ENCODE peak calls at places on chromosomes 7 and 10, in seven cellular contexts. Q, Z, X, T, D, G and L are unnamed samples.

GRCh38 chr7:4631021-4631663 is 51.0 kb upstream of the FOXK1 start:
- DNase-seq in Q (no peak), Z (no peak), X (no peak), T (no peak), D (no peak), G (no peak), L (no peak)

GRCh38 chr7:135729230-135729629 is 1.2 kb upstream of the SLC13A4 start:
- DNase-seq in Q (no peak), Z (no peak), X (no peak), T (no peak), D (no peak), G (no peak), L (no peak)

GRCh38 chr7:121304259-121304658 is 24.5 kb upstream of the WNT16 start:
- DNase-seq in Q (no peak), Z (no peak), X (peak), T (no peak), D (no peak), G (no peak), L (no peak)

GRCh38 chr10:71015674-71016073 is 127.3 kb upstream of the PCBD1 start:
- DNase-seq in Q (no peak), Z (no peak), X (no peak), T (no peak), D (no peak), G (no peak), L (peak)

GRCh38 chr7:85479918-85480658 is 293.2 kb upstream of the SEMA3D start:
- DNase-seq in Q (peak), Z (no peak), X (peak), T (no peak), D (no peak), G (no peak), L (no peak)

GRCh38 chr7:151249732-151250072 is 1.2 kb upstream of the SMARCD3 start:
- DNase-seq in Q (peak), Z (peak), X (peak), T (peak), D (no peak), G (peak), L (no peak)

GRCh38 chr7:41628926-41629325 is 74.0 kb downstream of the INHBA start:
- DNase-seq in Q (no peak), Z (no peak), X (no peak), T (no peak), D (no peak), G (no peak), L (no peak)

GRCh38 chr10:49690673-49691356 is 11.4 kb downstream of the C10orf53 start:
- DNase-seq in Q (no peak), Z (no peak), X (no peak), T (no peak), D (no peak), G (no peak), L (no peak)

GRCh38 chr10:133090101-133090500 is 2.4 kb downstream of the ADGRA1 start:
- DNase-seq in Q (no peak), Z (no peak), X (no peak), T (no peak), D (no peak), G (no peak), L (no peak)

GRCh38 chr7:85521108-85521694 is 334.3 kb upstream of the SEMA3D start:
- DNase-seq in Q (peak), Z (no peak), X (peak), T (no peak), D (no peak), G (no peak), L (no peak)

GRCh38 chr10:24694086-24694485 is 29.6 kb downstream of the ARHGAP21 start:
- DNase-seq in Q (peak), Z (no peak), X (peak), T (no peak), D (no peak), G (no peak), L (no peak)

GRCh38 chr7:107951172-107951787 is 51.7 kb downstream of the LAMB1 start:
- DNase-seq in Q (no peak), Z (no peak), X (no peak), T (no peak), D (no peak), G (no peak), L (no peak)

GRCh38 chr7:11792122-11792521 is 39.9 kb downstream of the THSD7A start:
- DNase-seq in Q (no peak), Z (no peak), X (no peak), T (no peak), D (no peak), G (no peak), L (no peak)

GRCh38 chr7:51356849-51357516 is 40.4 kb upstream of the COBL start:
- DNase-seq in Q (no peak), Z (no peak), X (no peak), T (no peak), D (no peak), G (peak), L (no peak)

GRCh38 chr7:84949501-84949900 is 237.4 kb downstream of the SEMA3D start:
- DNase-seq in Q (no peak), Z (no peak), X (peak), T (no peak), D (no peak), G (no peak), L (no peak)

GRCh38 chr7:42222119-42222518 is 14.9 kb downstream of the GLI3 start:
- DNase-seq in Q (no peak), Z (no peak), X (no peak), T (no peak), D (no peak), G (no peak), L (no peak)

GRCh38 chr7:154182361-154182760 is 130.2 kb downstream of the DPP6 start:
- DNase-seq in Q (no peak), Z (no peak), X (no peak), T (no peak), D (no peak), G (no peak), L (no peak)

GRCh38 chr10:20248309-20248708 is 432.1 kb downstream of the PLXDC2 start:
- DNase-seq in Q (no peak), Z (no peak), X (no peak), T (no peak), D (no peak), G (no peak), L (no peak)

GRCh38 chr7:120725376-120726039 is 132.4 kb downstream of the TSPAN12 start:
- DNase-seq in Q (peak), Z (no peak), X (peak), T (no peak), D (peak), G (no peak), L (no peak)

GRCh38 chr7:5005066-5005465 is 40.6 kb upstream of the RBAK start:
- DNase-seq in Q (peak), Z (no peak), X (no peak), T (no peak), D (no peak), G (no peak), L (no peak)

GRCh38 chr10:73628405-73628804 is 12.9 kb downstream of the MYOZ1 start:
- DNase-seq in Q (no peak), Z (peak), X (no peak), T (peak), D (no peak), G (no peak), L (no peak)

GRCh38 chr7:117834983-117835664 is 38.1 kb downstream of the CTTNBP2 start:
- DNase-seq in Q (no peak), Z (no peak), X (no peak), T (no peak), D (no peak), G (no peak), L (no peak)

GRCh38 chr7:35519971-35520809 is 174.7 kb downstream of the HERPUD2 start:
- DNase-seq in Q (peak), Z (peak), X (peak), T (peak), D (peak), G (peak), L (peak)

GRCh38 chr10:113310317-113310716 is 242.5 kb upstream of the HABP2 start:
- DNase-seq in Q (no peak), Z (no peak), X (no peak), T (no peak), D (no peak), G (no peak), L (no peak)

GRCh38 chr10:7956508-7956907 is 98.0 kb upstream of the GATA3 start:
- DNase-seq in Q (peak), Z (no peak), X (peak), T (no peak), D (peak), G (no peak), L (no peak)

GRCh38 chr10:103926722-103927319 is 8.8 kb upstream of the STN1 start:
- DNase-seq in Q (no peak), Z (no peak), X (no peak), T (no peak), D (no peak), G (no peak), L (no peak)
- TF ChIP-seq CTCF in Q (no peak), Z (no peak), X (no peak), T (no peak), D (peak), G (no peak), L (no peak)

DNA sequence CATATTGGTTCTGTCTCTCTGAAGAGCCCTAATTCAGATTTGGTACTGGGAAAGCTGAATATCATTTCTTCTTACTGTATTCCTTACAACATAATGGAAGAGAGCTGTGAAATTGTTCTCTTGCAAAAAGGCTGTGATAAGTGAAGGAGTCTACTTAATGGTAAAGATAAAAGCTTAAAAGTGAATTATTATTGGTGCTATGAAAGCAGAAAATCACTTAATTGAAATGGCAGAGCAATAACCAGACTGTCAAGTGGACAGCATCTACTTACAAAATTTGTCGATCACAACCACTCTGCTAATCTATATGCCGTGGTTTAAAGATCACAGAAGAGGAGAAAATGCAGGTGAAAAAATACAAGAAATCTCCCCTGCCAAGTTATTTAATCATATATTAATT is 264.7 kb upstream of the TEX47 start:
- DNase-seq in Q (no peak), Z (no peak), X (no peak), T (no peak), D (no peak), G (no peak), L (no peak)
- TF ChIP-seq CTCF in Q (no peak), Z (no peak), X (no peak), T (no peak), D (no peak), G (no peak), L (no peak)

DNA sequence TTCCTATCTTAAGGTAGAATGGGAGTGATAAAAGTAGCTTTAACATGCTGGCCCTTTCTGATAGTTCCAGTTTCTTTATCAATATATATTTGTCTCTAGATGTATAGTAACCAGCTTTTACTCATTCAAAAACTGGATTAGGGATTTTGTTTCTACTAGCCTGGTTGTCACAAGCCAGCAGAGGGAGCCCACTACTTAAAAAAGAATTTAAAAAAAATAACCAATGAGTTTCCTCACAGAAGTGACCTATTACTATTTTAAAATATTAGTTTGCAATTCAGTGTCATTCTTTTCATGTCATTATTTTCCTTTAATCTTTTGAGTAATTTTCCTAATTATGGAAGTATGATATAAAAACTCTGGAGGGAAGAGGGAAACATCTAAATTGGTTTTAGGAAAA is 142.1 kb downstream of the PHTF2 start:
- DNase-seq in Q (peak), Z (no peak), X (peak), T (no peak), D (peak), G (peak), L (peak)
- TF ChIP-seq CTCF in Q (peak), Z (peak), X (peak), T (peak), D (peak), G (peak), L (peak)

GRCh38 chr7:128030999-128031681 is at the start of gene LRRC4:
- DNase-seq in Q (no peak), Z (peak), X (peak), T (peak), D (peak), G (no peak), L (peak)
- TF ChIP-seq CTCF in Q (no peak), Z (no peak), X (no peak), T (no peak), D (no peak), G (no peak), L (no peak)

GRCh38 chr10:126914561-126914960 is 9.3 kb downstream of the DOCK1 start:
- DNase-seq in Q (no peak), Z (no peak), X (no peak), T (no peak), D (no peak), G (no peak), L (no peak)
- TF ChIP-seq CTCF in Q (no peak), Z (no peak), X (no peak), T (no peak), D (no peak), G (no peak), L (no peak)

GRCh38 chr10:131854579-131855335 is 46.1 kb upstream of the PPP2R2D start:
- DNase-seq in Q (no peak), Z (no peak), X (no peak), T (no peak), D (no peak), G (no peak), L (no peak)
- TF ChIP-seq CTCF in Q (no peak), Z (no peak), X (no peak), T (no peak), D (no peak), G (no peak), L (no peak)